ENCODE peak calls at places on chromosomes 3 and 15, in six cellular contexts. E is activated CD4-positive, alpha-beta T cell treated with anti-CD3 and anti-CD28 coated beads, Interleukin-2, amount 50 U/mL, for 24 hours; B is T-helper 1 cell; K is Peyer's patch; Q is stimulated activated CD8-positive, alpha-beta memory T cell treated with anti-CD3 and anti-CD28 coated beads, Interleukin-15, amount 100 ng/mL, for 24 hours; F is effector CD4-positive, alpha-beta T cell. S is an unnamed sample.

GRCh38 chr3:38000965-38001455 is 10.4 kb downstream of the VILL start:
- DNase-seq in E (no peak), B (no peak), K (no peak), Q (no peak), F (no peak), S (no peak)

GRCh38 chr3:59299561-59299960 is 249.7 kb upstream of the CFAP20DC start:
- DNase-seq in E (no peak), B (no peak), K (no peak), Q (no peak), F (no peak), S (no peak)

GRCh38 chr3:174010902-174011301 is 613.4 kb downstream of the NLGN1 start:
- DNase-seq in E (no peak), B (no peak), K (no peak), Q (no peak), F (no peak), S (no peak)

GRCh38 chr3:141109761-141110160 is 58.6 kb downstream of the SPSB4 start:
- DNase-seq in E (no peak), B (no peak), K (no peak), Q (no peak), F (no peak), S (no peak)

GRCh38 chr15:26223720-26224119 is 360.6 kb upstream of the ATP10A start:
- DNase-seq in E (no peak), B (no peak), K (no peak), Q (no peak), F (no peak), S (no peak)

GRCh38 chr15:39486546-39487081 is 94.3 kb upstream of the THBS1 start:
- DNase-seq in E (no peak), B (no peak), K (no peak), Q (no peak), F (no peak), S (no peak)

GRCh38 chr3:120678984-120679383 is 3.1 kb downstream of the HGD start:
- DNase-seq in E (no peak), B (no peak), K (no peak), Q (no peak), F (no peak), S (peak)

GRCh38 chr3:183587337-183587736 is 31.8 kb upstream of the KLHL6 start:
- DNase-seq in E (no peak), B (no peak), K (no peak), Q (no peak), F (no peak), S (no peak)

GRCh38 chr15:40272713-40273056 is 10.2 kb downstream of the ANKRD63 start:
- DNase-seq in E (no peak), B (no peak), K (no peak), Q (no peak), F (no peak), S (no peak)

GRCh38 chr3:148962513-148962912 is 28.8 kb upstream of the GYG1 start:
- DNase-seq in E (no peak), B (no peak), K (no peak), Q (no peak), F (no peak), S (no peak)

GRCh38 chr15:78001656-78002055 is 75.9 kb downstream of the TBC1D2B start:
- DNase-seq in E (no peak), B (no peak), K (no peak), Q (no peak), F (no peak), S (no peak)

GRCh38 chr15:65337436-65338070 is 33.1 kb downstream of the RNU5B-1 start:
- DNase-seq in E (no peak), B (no peak), K (no peak), Q (no peak), F (no peak), S (no peak)

GRCh38 chr3:130759692-130760338 is 13.2 kb upstream of the PIK3R4 start:
- DNase-seq in E (no peak), B (no peak), K (peak), Q (no peak), F (peak), S (peak)

GRCh38 chr15:90338483-90338980 is 13.6 kb upstream of the ZNF774 start:
- DNase-seq in E (no peak), B (no peak), K (no peak), Q (no peak), F (no peak), S (no peak)

GRCh38 chr3:47762233-47762632 is 19.5 kb downstream of the SMARCC1 start:
- DNase-seq in E (no peak), B (no peak), K (no peak), Q (no peak), F (no peak), S (no peak)

GRCh38 chr3:193545304-193545703 is 9.4 kb downstream of the ATP13A4 start:
- DNase-seq in E (no peak), B (no peak), K (no peak), Q (no peak), F (no peak), S (no peak)

GRCh38 chr15:64193971-64194370 is 31.1 kb upstream of the PPIB start:
- DNase-seq in E (no peak), B (no peak), K (no peak), Q (no peak), F (no peak), S (no peak)

GRCh38 chr15:96428742-96429141 is 98.2 kb downstream of the NR2F2 start:
- DNase-seq in E (no peak), B (no peak), K (no peak), Q (no peak), F (no peak), S (no peak)

GRCh38 chr3:123262868-123263267 is 61.1 kb downstream of the SEC22A start:
- DNase-seq in E (no peak), B (no peak), K (no peak), Q (no peak), F (no peak), S (no peak)

GRCh38 chr3:53023072-53023823 is 22.6 kb downstream of the SFMBT1 start:
- DNase-seq in E (no peak), B (no peak), K (no peak), Q (no peak), F (no peak), S (no peak)

GRCh38 chr15:58795825-58796224 is 24.7 kb downstream of the MINDY2 start:
- DNase-seq in E (no peak), B (no peak), K (no peak), Q (no peak), F (no peak), S (no peak)

GRCh38 chr15:89514596-89515406 is 18.4 kb upstream of the RHCG start:
- DNase-seq in E (no peak), B (no peak), K (no peak), Q (no peak), F (no peak), S (no peak)

GRCh38 chr3:142366434-142366833 is 81.4 kb downstream of the XRN1 start:
- DNase-seq in E (no peak), B (no peak), K (no peak), Q (no peak), F (no peak), S (no peak)

GRCh38 chr3:124514681-124515080 is 215.6 kb upstream of the UMPS start:
- DNase-seq in E (no peak), B (no peak), K (no peak), Q (no peak), F (no peak), S (no peak)

GRCh38 chr3:45950686-45951600 is 7.7 kb downstream of the CXCR6 start:
- DNase-seq in E (no peak), B (no peak), K (no peak), Q (no peak), F (peak), S (no peak)

GRCh38 chr3:56423537-56424209 is 44.6 kb downstream of the ERC2 start:
- DNase-seq in E (no peak), B (no peak), K (no peak), Q (no peak), F (no peak), S (peak)

GRCh38 chr15:68334661-68335124 is 57.1 kb downstream of the FEM1B start:
- DNase-seq in E (no peak), B (no peak), K (no peak), Q (no peak), F (no peak), S (no peak)

GRCh38 chr3:49007771-49008528 is 759 bp downstream of the WDR6 start:
- DNase-seq in E (peak), B (peak), K (peak), Q (peak), F (peak), S (peak)

GRCh38 chr3:159634414-159634813 is 354.2 kb upstream of the IL12A start:
- DNase-seq in E (no peak), B (no peak), K (no peak), Q (no peak), F (no peak), S (no peak)

GRCh38 chr15:83129791-83130190 is 22.3 kb downstream of the TM6SF1 start:
- DNase-seq in E (no peak), B (no peak), K (no peak), Q (no peak), F (no peak), S (no peak)

GRCh38 chr3:142180761-142181362 is 31.5 kb upstream of the TFDP2 start:
- DNase-seq in E (no peak), B (no peak), K (no peak), Q (no peak), F (no peak), S (peak)

GRCh38 chr3:77147836-77148578 is 108.1 kb downstream of the ROBO2 start:
- DNase-seq in E (no peak), B (no peak), K (no peak), Q (no peak), F (no peak), S (no peak)

GRCh38 chr15:72202801-72203506 is 5.4 kb upstream of the GRAMD2A start:
- DNase-seq in E (no peak), B (no peak), K (no peak), Q (no peak), F (no peak), S (no peak)

GRCh38 chr3:35707904-35708303 is 68.6 kb downstream of the ARPP21 start:
- DNase-seq in E (no peak), B (no peak), K (no peak), Q (no peak), F (no peak), S (no peak)

GRCh38 chr3:192010490-192010889 is 549.5 kb downstream of the PYDC2 start:
- DNase-seq in E (no peak), B (no peak), K (no peak), Q (no peak), F (no peak), S (no peak)

GRCh38 chr15:71542836-71543235 is 267.5 kb upstream of the NR2E3 start:
- DNase-seq in E (no peak), B (no peak), K (no peak), Q (no peak), F (no peak), S (no peak)

GRCh38 chr3:187943677-187944390 is 198.6 kb upstream of the BCL6 start:
- DNase-seq in E (no peak), B (no peak), K (no peak), Q (no peak), F (no peak), S (no peak)

GRCh38 chr15:39629376-39629775 is 48.5 kb downstream of the THBS1 start:
- DNase-seq in E (no peak), B (no peak), K (peak), Q (no peak), F (peak), S (peak)